ENCODE peak calls at places on chromosomes 13 and 19, in five cellular contexts. D, S, U, J and K are unnamed samples.

GRCh38 chr13:58302349-58302748 is 670.8 kb downstream of the PCDH17 start:
- DNase-seq in D (no peak), S (no peak), U (no peak), J (no peak), K (no peak)

GRCh38 chr19:46648070-46648960 is 12.3 kb upstream of the GNG8 start:
- DNase-seq in D (no peak), S (no peak), U (no peak), J (no peak), K (no peak)

GRCh38 chr19:46975918-46976782 is 43.5 kb upstream of the NPAS1 start:
- DNase-seq in D (peak; percentile 93), S (peak; percentile 86), U (no peak), J (peak; percentile 91), K (peak; percentile 100)

GRCh38 chr13:47332149-47332548 is 435.3 kb upstream of the HTR2A start:
- DNase-seq in D (peak; percentile 8), S (no peak), U (no peak), J (no peak), K (peak; percentile 56)

GRCh38 chr13:42041017-42041683 is 7.3 kb upstream of the DGKH start:
- DNase-seq in D (peak; percentile 44), S (peak; percentile 81), U (no peak), J (peak; percentile 71), K (peak; percentile 45)

GRCh38 chr19:17779281-17779930 is 15.5 kb upstream of the B3GNT3 start:
- DNase-seq in D (peak; percentile 15), S (peak; percentile 92), U (no peak), J (no peak), K (peak; percentile 21)

GRCh38 chr19:51715850-51716249 is 7.9 kb downstream of the HAS1 start:
- DNase-seq in D (no peak), S (no peak), U (no peak), J (no peak), K (no peak)

GRCh38 chr19:34482380-34483250 is 1.1 kb downstream of the WTIP start:
- DNase-seq in D (peak; percentile 37), S (peak; percentile 80), U (no peak), J (no peak), K (peak; percentile 40)

GRCh38 chr13:48178126-48178525 is 54.9 kb upstream of the ITM2B start:
- DNase-seq in D (no peak), S (no peak), U (no peak), J (no peak), K (no peak)

GRCh38 chr19:55383789-55384575 is at the start of gene TMEM238:
- DNase-seq in D (peak; percentile 70), S (peak; percentile 85), U (no peak), J (peak; percentile 53), K (peak; percentile 62)

GRCh38 chr19:5563941-5564612 is 3.7 kb downstream of the TINCR start:
- DNase-seq in D (peak; percentile 37), S (no peak), U (no peak), J (no peak), K (no peak)

GRCh38 chr13:94112227-94112626 is 367.3 kb downstream of the DCT start:
- DNase-seq in D (peak; percentile 98), S (no peak), U (peak; percentile 90), J (no peak), K (peak; percentile 96)

GRCh38 chr13:109494955-109495354 is 291.4 kb downstream of the IRS2 start:
- DNase-seq in D (peak; percentile 52), S (no peak), U (no peak), J (no peak), K (peak; percentile 67)

GRCh38 chr19:37505958-37506386 is 767 bp upstream of the ZNF793 start:
- DNase-seq in D (no peak), S (no peak), U (no peak), J (no peak), K (no peak)

GRCh38 chr19:43784981-43785808 is 4.4 kb upstream of the KCNN4 start:
- DNase-seq in D (peak; percentile 67), S (peak; percentile 88), U (no peak), J (peak; percentile 45), K (peak; percentile 67)

GRCh38 chr19:45045671-45046353 is 7.0 kb downstream of the CLASRP start:
- DNase-seq in D (no peak), S (no peak), U (no peak), J (no peak), K (no peak)

GRCh38 chr19:38204096-38204495 is 19.9 kb downstream of the DPF1 start:
- DNase-seq in D (no peak), S (no peak), U (no peak), J (no peak), K (no peak)

GRCh38 chr19:47081095-47081494 is 32.5 kb downstream of the ZC3H4 start:
- DNase-seq in D (no peak), S (no peak), U (no peak), J (no peak), K (no peak)

GRCh38 chr13:80139196-80139595 is 201.7 kb downstream of the SPRY2 start:
- DNase-seq in D (no peak), S (no peak), U (no peak), J (no peak), K (no peak)

GRCh38 chr19:38880882-38881609 is 3.0 kb upstream of the RINL start:
- DNase-seq in D (no peak), S (peak; percentile 35), U (no peak), J (no peak), K (no peak)

GRCh38 chr19:11699931-11700794 is 38.6 kb downstream of the ZNF823 start:
- DNase-seq in D (peak; percentile 42), S (peak; percentile 56), U (no peak), J (no peak), K (peak; percentile 40)

GRCh38 chr13:43587376-43587775 is 199.4 kb downstream of the ENOX1 start:
- DNase-seq in D (no peak), S (no peak), U (no peak), J (no peak), K (no peak)

GRCh38 chr13:89812856-89813255 is 1534.6 kb upstream of the MIR17HG start:
- DNase-seq in D (no peak), S (no peak), U (no peak), J (no peak), K (no peak)

GRCh38 chr13:30796833-30797601 is 61.7 kb downstream of the ALOX5AP start:
- DNase-seq in D (peak; percentile 44), S (no peak), U (no peak), J (no peak), K (no peak)

GRCh38 chr19:3028305-3029069 is 593 bp downstream of the TLE2 start:
- DNase-seq in D (no peak), S (peak; percentile 77), U (no peak), J (no peak), K (no peak)

GRCh38 chr13:107301724-107302374 is 733.9 kb upstream of the ARGLU1 start:
- DNase-seq in D (no peak), S (no peak), U (no peak), J (no peak), K (no peak)

GRCh38 chr13:61685683-61686013 is 270.0 kb upstream of the PCDH20 start:
- DNase-seq in D (no peak), S (peak; percentile 81), U (no peak), J (no peak), K (no peak)

GRCh38 chr19:3284759-3285646 is 60.5 kb downstream of the CELF5 start:
- DNase-seq in D (peak; percentile 37), S (peak; percentile 100), U (no peak), J (no peak), K (no peak)

GRCh38 chr13:32407854-32408253 is 20.1 kb downstream of the N4BP2L1 start:
- DNase-seq in D (no peak), S (no peak), U (no peak), J (no peak), K (no peak)

GRCh38 chr13:32413284-32413683 is 14.6 kb downstream of the N4BP2L1 start:
- DNase-seq in D (no peak), S (no peak), U (no peak), J (no peak), K (no peak)

GRCh38 chr13:32408999-32409313 is 19.0 kb downstream of the N4BP2L1 start:
- DNase-seq in D (no peak), S (no peak), U (no peak), J (no peak), K (no peak)

GRCh38 chr13:32409561-32410440 is 18.1 kb downstream of the N4BP2L1 start:
- DNase-seq in D (peak; percentile 63), S (peak; percentile 88), U (no peak), J (peak; percentile 39), K (peak; percentile 66)

GRCh38 chr13:32408296-32408998 is 19.5 kb downstream of the N4BP2L1 start:
- DNase-seq in D (no peak), S (no peak), U (no peak), J (no peak), K (no peak)
- TF ChIP-seq CTCF in D (no peak), S (no peak), U (no peak), J (no peak), K (no peak)

DNA sequence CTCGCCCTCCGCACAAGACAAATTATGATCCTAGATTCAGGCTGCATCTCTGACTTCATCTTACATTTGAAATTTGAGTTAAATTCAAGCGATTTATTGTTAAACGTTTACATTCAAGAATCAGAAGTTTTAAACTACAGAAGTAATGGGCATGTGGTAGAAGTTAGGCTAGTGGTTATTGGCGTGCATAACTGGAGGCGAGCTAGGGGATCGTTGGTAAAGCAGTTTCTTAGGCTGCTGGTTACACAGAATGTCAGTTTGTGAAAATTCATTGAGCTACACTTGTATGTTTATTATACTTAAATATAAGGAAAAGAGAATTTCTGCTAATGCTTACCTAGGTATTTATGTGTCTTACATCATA is 733 bp upstream of the CDX2 start:
- DNase-seq in D (no peak), S (no peak), U (no peak), J (no peak), K (no peak)
- H3K4me3 ChIP-seq in D (no peak overlapping the region), S (no peak overlapping the region), U (no peak overlapping the region), J (no peak overlapping the region), K (no peak overlapping the region)

DNA sequence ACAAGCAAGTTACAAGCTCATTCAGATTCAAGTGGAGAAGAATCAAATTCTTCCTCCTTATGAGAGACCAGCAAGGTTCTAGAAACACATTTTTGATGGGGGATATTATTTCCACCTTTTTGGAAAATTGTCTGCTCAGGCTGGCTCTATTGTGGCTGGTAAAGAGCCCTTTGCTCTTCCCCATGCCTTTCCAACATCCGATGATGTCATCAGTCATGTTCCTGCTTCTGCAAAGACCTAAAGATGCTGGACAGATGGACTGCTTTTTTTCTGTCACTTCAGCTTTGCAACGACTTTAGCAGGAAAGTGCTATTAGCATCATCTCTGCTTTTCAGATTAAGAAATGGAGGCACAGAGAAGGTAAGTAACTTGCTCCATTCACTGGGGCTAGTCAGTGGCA is 4.2 kb downstream of the ADGRE3 start:
- DNase-seq in D (no peak), S (no peak), U (no peak), J (no peak), K (no peak)
- TF ChIP-seq CTCF in D (no peak), S (no peak), U (no peak), J (no peak), K (no peak)

DNA sequence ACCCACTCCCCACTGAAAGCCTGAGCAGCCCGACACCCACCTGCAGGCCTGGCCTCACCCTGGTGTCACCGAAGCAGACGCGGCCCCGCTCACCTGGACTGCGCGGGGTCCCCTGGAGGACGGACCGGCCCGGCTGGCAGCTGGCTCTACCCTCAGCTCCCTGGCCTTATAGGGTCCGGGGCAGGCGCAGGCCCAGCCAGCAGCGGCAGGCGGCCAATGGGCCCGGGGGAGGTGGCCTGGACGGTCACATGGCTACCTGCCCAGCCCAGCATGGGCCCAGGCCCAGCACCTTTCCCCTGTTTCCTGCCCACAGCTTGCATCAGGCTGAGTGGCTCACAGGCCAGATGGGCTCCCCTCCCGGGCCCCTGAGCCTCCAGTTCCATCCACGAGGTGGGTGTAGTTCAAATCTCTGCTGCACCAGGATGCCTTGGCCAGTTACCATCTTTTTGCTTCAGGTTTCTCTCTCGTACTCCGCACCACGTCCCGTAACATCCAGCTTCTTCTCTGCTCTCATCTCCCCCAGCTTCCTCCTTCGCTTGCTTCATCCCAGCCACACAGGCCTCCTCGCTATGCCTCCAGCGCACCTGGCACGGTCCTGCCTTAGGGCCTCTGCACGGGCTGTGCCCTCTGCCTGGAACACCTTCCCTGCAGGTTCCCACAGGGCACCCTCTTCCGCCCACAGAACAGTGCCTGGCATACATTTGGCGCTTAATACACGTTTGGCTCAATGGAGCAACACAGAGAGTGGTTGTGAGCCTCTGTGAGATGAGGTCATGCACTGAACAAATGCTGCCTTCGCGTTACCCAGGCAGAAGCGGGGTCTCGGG is at the start of gene PLIN4:
- DNase-seq in D (peak; percentile 38), S (peak; percentile 77), U (no peak), J (peak; percentile 86), K (peak; percentile 39)
- H3K4me3 ChIP-seq in D (no peak within 1 kb of the TSS), S (no peak within 1 kb of the TSS), U (no peak within 1 kb of the TSS), J (peak within 1 kb of the TSS; percentile 53), K (no peak within 1 kb of the TSS)